ENCODE peak calls at places on chromosomes 13 and 19, in four cellular contexts. M is GM23338, E is HCT116, C is PC-3. S is an unnamed sample. For H3K9me2, the result is how much of the 10 kb centered on the place peaks cover.

GRCh38 chr13:86581711-86582110 is 782.5 kb upstream of the SLITRK6 start:
- DNase-seq in C (peak), E (no peak), M (no peak), S (no peak)

GRCh38 chr19:11166281-11167142 is 10.9 kb upstream of the SPC24 start:
- DNase-seq in C (no peak), M (no peak), E (no peak), S (no peak)

GRCh38 chr19:19342086-19343015 is 21.7 kb downstream of the MAU2 start:
- DNase-seq in M (peak), E (peak), C (peak), S (peak)

GRCh38 chr19:33461256-33462111 is 60.1 kb downstream of the PEPD start:
- DNase-seq in C (no peak), M (no peak), E (no peak), S (no peak)

GRCh38 chr13:43272866-43273265 is 249.5 kb downstream of the DNAJC15 start:
- DNase-seq in M (no peak), C (no peak), E (no peak), S (no peak)

GRCh38 chr13:47564041-47564440 is 437.0 kb downstream of the SUCLA2 start:
- DNase-seq in M (peak), C (no peak), E (no peak), S (no peak)

GRCh38 chr13:50415428-50415827 is 400.2 kb downstream of the KCNRG start:
- DNase-seq in C (no peak), E (no peak), M (no peak), S (no peak)

GRCh38 chr19:13693933-13694332 is 70.4 kb upstream of the MRI1 start:
- DNase-seq in C (no peak), E (no peak), M (peak), S (no peak)

GRCh38 chr19:9947441-9947840 is 11.1 kb upstream of the OLFM2 start:
- DNase-seq in E (no peak), M (no peak), C (no peak), S (no peak)
- H3K9me2 ChIP-seq in E (under half), M (under half), C (under half), S (under half)

GRCh38 chr19:42108527-42109389 is 23.5 kb downstream of the POU2F2 start:
- DNase-seq in M (peak), C (peak), E (peak), S (peak)
- H3K9me2 ChIP-seq in M (under half), C (under half), E (under half), S (under half)

GRCh38 chr19:47573076-47574026 is at the start of gene ZNF541:
- DNase-seq in C (no peak), E (no peak), M (peak), S (no peak)

GRCh38 chr19:47569331-47569730 is 3.6 kb downstream of the ZNF541 start:
- DNase-seq in M (no peak), C (no peak), E (no peak), S (no peak)

DNA sequence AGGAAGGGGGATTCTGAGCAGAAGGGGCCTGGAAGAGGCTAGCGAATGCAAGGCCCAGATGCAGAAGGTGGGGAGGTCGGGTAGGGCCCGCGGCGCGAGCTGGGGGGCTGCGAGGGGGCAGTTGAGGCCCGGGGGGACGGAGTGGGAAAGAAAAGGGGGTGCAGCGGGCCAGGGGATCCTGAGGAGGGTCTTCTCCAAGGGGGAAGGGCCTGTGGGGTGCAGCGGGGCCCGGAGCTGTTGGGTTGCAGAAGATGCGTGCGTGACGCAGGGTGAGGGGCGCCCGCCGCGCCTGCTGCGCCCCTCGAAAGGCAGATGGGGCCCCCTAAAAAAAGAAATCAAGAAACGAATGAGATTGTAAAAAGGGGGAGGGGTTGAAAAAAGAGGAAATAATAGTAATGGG is 313 bp downstream of the ZNF541 start:
- DNase-seq in E (no peak), C (no peak), M (no peak), S (no peak)
- H3K9me2 ChIP-seq in E (under half), C (under half), M (under half), S (under half)

GRCh38 chr13:79187917-79188699 is 217.9 kb downstream of the RBM26 start:
- DNase-seq in E (no peak), C (no peak), M (no peak), S (no peak)

GRCh38 chr13:79183231-79183630 is 222.8 kb downstream of the RBM26 start:
- DNase-seq in M (no peak), C (no peak), E (no peak), S (no peak)

GRCh38 chr13:79190932-79191331 is 215.1 kb downstream of the RBM26 start:
- DNase-seq in C (no peak), E (no peak), M (no peak), S (peak)

GRCh38 chr13:79185580-79185979 is 220.5 kb downstream of the RBM26 start:
- DNase-seq in E (no peak), C (no peak), M (no peak), S (no peak)
- H3K9me2 ChIP-seq in E (under half), C (under half), M (under half), S (under half)

DNA sequence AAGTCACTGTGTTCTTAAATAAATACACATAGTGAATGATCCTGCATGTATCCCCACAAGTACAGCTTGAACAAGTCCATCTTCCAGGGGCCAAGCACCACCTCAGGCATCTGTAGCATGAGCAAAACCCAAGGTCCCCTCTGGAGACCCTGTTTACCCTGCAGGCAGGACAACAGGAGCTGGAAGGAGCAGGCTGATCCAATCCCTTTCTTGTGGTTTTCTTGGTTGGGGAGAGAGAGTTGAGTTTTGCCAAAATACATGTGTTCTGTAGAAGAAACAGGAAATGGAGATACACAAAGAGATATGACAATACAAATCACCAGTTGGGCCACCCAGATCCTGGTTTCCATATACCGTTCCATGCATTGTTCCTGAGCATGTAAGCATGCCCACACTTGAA is 92.8 kb downstream of the SHISA2 start:
- DNase-seq in C (no peak), E (no peak), M (no peak), S (no peak)
- H3K9me2 ChIP-seq in C (under half), E (under half), M (under half), S (under half)

DNA sequence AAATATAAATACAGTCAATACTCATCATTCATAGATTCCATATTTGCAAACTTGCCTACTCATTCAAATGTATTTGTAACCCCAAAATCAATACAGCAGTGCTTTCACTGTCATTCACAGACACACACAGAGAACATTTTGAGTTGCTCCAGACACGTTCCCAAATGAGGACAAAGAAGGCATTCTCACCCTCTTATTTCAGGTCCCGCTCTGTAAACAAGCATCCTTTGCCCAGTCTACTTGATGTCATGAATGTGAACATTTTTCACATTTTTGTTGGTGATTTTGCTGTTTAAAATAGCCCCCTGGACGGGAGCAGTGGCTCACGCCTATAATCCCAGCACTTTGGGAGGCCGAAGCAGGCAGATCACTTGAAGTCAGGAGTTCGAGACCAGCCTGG is 15.5 kb downstream of the C19orf47 start:
- DNase-seq in E (no peak), M (no peak), C (no peak), S (no peak)
- H3K9me2 ChIP-seq in E (under half), M (under half), C (under half), S (under half)

GRCh38 chr13:56501750-56502149 is 639.0 kb upstream of the PRR20A start:
- DNase-seq in M (no peak), E (no peak), C (peak), S (no peak)
- H3K9me2 ChIP-seq in M (under half), E (under half), C (under half), S (under half)

DNA sequence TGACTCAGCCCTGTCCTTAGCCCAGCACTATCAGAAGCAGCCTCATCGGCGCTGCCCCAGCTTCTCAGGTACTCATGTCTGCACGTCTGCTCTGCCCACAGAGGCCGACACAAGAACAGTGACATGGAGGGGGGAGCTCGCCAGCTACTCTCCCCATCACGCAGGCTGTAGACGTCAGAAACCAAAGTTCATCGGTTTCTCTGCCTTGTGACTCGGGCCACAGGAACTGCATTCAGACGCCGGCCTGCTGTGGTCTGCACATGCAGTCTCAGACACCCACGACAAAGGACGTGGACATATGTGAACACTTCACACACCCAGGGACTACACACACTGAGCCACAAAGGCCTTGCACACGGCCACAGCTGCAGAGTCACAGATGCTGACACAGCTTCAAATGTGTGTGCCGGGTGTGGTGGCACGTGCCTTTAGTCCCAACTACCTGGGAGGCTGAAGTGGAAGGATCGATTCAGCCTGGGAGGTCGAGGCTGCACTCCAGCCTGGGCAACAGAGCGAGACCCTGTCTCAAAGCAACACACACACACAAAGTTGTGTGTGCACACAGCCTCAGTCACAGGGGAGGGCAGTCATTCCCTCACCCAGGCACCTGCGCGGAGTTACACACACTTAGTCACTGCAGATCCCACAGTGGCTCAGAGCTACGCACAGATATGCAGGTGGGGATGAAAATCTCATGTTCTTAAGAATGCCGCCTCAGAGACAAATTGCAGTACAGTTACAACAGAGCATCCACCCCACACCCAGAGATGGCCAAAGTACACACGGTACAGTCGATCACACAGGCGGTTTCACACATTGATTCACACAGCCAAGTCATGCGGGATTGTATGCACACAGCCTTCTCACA is 4.9 kb upstream of the ZFP36 start:
- DNase-seq in E (peak), M (no peak), C (peak), S (peak)
- H3K9me2 ChIP-seq in E (under half), M (under half), C (under half), S (under half)

GRCh38 chr13:26839682-26840081 is 79.1 kb upstream of the GPR12 start:
- DNase-seq in M (no peak), E (no peak), C (no peak), S (no peak)
- H3K9me2 ChIP-seq in M (under half), E (under half), C (under half), S (under half)